ENCODE peak calls at places on chromosomes 11 and 22, in seven cellular contexts. One of them, this sample, is unnamed.

GRCh38 chr22:17969732-17970131 is 54.6 kb downstream of the MICAL3 start:
- DNase-seq in hepatocyte: peak; percentile 65
- DNase-seq in neural progenitor cell: no peak
- DNase-seq in MM.1S: no peak
- DNase-seq in PC-3: peak; percentile 31
- DNase-seq in HCT116: no peak
- DNase-seq in GM23338: no peak
- DNase-seq in this sample: peak; percentile 92

GRCh38 chr22:19062139-19062789 is 59.9 kb downstream of the DGCR2 start:
- DNase-seq in hepatocyte: no peak
- DNase-seq in neural progenitor cell: no peak
- DNase-seq in MM.1S: no peak
- DNase-seq in PC-3: peak; percentile 1
- DNase-seq in HCT116: no peak
- DNase-seq in GM23338: no peak
- DNase-seq in this sample: no peak

GRCh38 chr11:33944693-33945424 is 53.0 kb upstream of the LMO2 start:
- DNase-seq in hepatocyte: no peak
- DNase-seq in neural progenitor cell: no peak
- DNase-seq in MM.1S: no peak
- DNase-seq in PC-3: no peak
- DNase-seq in HCT116: no peak
- DNase-seq in GM23338: no peak
- DNase-seq in this sample: no peak

GRCh38 chr11:35077709-35078695 is 61.0 kb upstream of the CD44 start:
- DNase-seq in hepatocyte: no peak
- DNase-seq in neural progenitor cell: no peak
- DNase-seq in MM.1S: peak; percentile 53
- DNase-seq in PC-3: peak; percentile 92
- DNase-seq in HCT116: peak; percentile 42
- DNase-seq in GM23338: no peak
- DNase-seq in this sample: peak; percentile 85

GRCh38 chr11:126061707-126062678 is 673 bp downstream of the CDON start:
- DNase-seq in hepatocyte: peak; percentile 52
- DNase-seq in neural progenitor cell: peak; percentile 83
- DNase-seq in MM.1S: peak; percentile 32
- DNase-seq in PC-3: peak; percentile 79
- DNase-seq in HCT116: peak; percentile 23
- DNase-seq in GM23338: peak; percentile 87
- DNase-seq in this sample: peak; percentile 76

GRCh38 chr22:49998718-49999062 is 13.9 kb downstream of the IL17REL start:
- DNase-seq in hepatocyte: no peak
- DNase-seq in neural progenitor cell: no peak
- DNase-seq in MM.1S: no peak
- DNase-seq in PC-3: no peak
- DNase-seq in HCT116: no peak
- DNase-seq in GM23338: no peak
- DNase-seq in this sample: no peak

GRCh38 chr22:37206118-37206840 is 6.0 kb downstream of the SSTR3 start:
- DNase-seq in hepatocyte: no peak
- DNase-seq in neural progenitor cell: no peak
- DNase-seq in MM.1S: no peak
- DNase-seq in PC-3: no peak
- DNase-seq in HCT116: no peak
- DNase-seq in GM23338: no peak
- DNase-seq in this sample: no peak

GRCh38 chr22:29302681-29303465 is 3.6 kb upstream of the GAS2L1 start:
- DNase-seq in hepatocyte: no peak
- DNase-seq in neural progenitor cell: no peak
- DNase-seq in MM.1S: no peak
- DNase-seq in PC-3: no peak
- DNase-seq in HCT116: no peak
- DNase-seq in GM23338: peak; percentile 21
- DNase-seq in this sample: no peak

GRCh38 chr11:70065318-70066135 is 12.6 kb upstream of the ANO1 start:
- DNase-seq in hepatocyte: no peak
- DNase-seq in neural progenitor cell: no peak
- DNase-seq in MM.1S: no peak
- DNase-seq in PC-3: no peak
- DNase-seq in HCT116: no peak
- DNase-seq in GM23338: no peak
- DNase-seq in this sample: no peak

GRCh38 chr22:20651286-20651685 is 122.6 kb upstream of the SERPIND1 start:
- DNase-seq in hepatocyte: no peak
- DNase-seq in neural progenitor cell: no peak
- DNase-seq in MM.1S: no peak
- DNase-seq in PC-3: no peak
- DNase-seq in HCT116: no peak
- DNase-seq in GM23338: no peak
- DNase-seq in this sample: no peak

GRCh38 chr11:74009675-74010305 is 905 bp upstream of the UCP3 start:
- DNase-seq in hepatocyte: no peak
- DNase-seq in neural progenitor cell: no peak
- DNase-seq in MM.1S: no peak
- DNase-seq in PC-3: no peak
- DNase-seq in HCT116: no peak
- DNase-seq in GM23338: no peak
- DNase-seq in this sample: no peak

GRCh38 chr11:111748035-111748804 is 18.0 kb downstream of the PPP2R1B start:
- DNase-seq in hepatocyte: no peak
- DNase-seq in neural progenitor cell: no peak
- DNase-seq in MM.1S: no peak
- DNase-seq in PC-3: peak; percentile 67
- DNase-seq in HCT116: no peak
- DNase-seq in GM23338: no peak
- DNase-seq in this sample: no peak

GRCh38 chr11:9138612-9139579 is 47.5 kb upstream of the SCUBE2 start:
- DNase-seq in hepatocyte: peak; percentile 10
- DNase-seq in neural progenitor cell: no peak
- DNase-seq in MM.1S: no peak
- DNase-seq in PC-3: peak; percentile 97
- DNase-seq in HCT116: peak; percentile 75
- DNase-seq in GM23338: no peak
- DNase-seq in this sample: peak; percentile 93

GRCh38 chr22:49377306-49377705 is 450.4 kb downstream of the BRD1 start:
- DNase-seq in hepatocyte: no peak
- DNase-seq in neural progenitor cell: no peak
- DNase-seq in MM.1S: no peak
- DNase-seq in PC-3: no peak
- DNase-seq in HCT116: no peak
- DNase-seq in GM23338: no peak
- DNase-seq in this sample: no peak

GRCh38 chr11:17686185-17686980 is 33.0 kb upstream of the MYOD1 start:
- DNase-seq in hepatocyte: no peak
- DNase-seq in neural progenitor cell: peak; percentile 69
- DNase-seq in MM.1S: no peak
- DNase-seq in PC-3: no peak
- DNase-seq in HCT116: no peak
- DNase-seq in GM23338: no peak
- DNase-seq in this sample: no peak

GRCh38 chr11:2933376-2934056 is 4.3 kb upstream of the PHLDA2 start:
- DNase-seq in hepatocyte: no peak
- DNase-seq in neural progenitor cell: no peak
- DNase-seq in MM.1S: peak; percentile 87
- DNase-seq in PC-3: peak; percentile 96
- DNase-seq in HCT116: peak; percentile 89
- DNase-seq in GM23338: peak; percentile 37
- DNase-seq in this sample: peak; percentile 97

GRCh38 chr11:69304258-69304657 is 10.3 kb downstream of the MYEOV start:
- DNase-seq in hepatocyte: no peak
- DNase-seq in neural progenitor cell: no peak
- DNase-seq in MM.1S: no peak
- DNase-seq in PC-3: no peak
- DNase-seq in HCT116: no peak
- DNase-seq in GM23338: no peak
- DNase-seq in this sample: no peak

DNA sequence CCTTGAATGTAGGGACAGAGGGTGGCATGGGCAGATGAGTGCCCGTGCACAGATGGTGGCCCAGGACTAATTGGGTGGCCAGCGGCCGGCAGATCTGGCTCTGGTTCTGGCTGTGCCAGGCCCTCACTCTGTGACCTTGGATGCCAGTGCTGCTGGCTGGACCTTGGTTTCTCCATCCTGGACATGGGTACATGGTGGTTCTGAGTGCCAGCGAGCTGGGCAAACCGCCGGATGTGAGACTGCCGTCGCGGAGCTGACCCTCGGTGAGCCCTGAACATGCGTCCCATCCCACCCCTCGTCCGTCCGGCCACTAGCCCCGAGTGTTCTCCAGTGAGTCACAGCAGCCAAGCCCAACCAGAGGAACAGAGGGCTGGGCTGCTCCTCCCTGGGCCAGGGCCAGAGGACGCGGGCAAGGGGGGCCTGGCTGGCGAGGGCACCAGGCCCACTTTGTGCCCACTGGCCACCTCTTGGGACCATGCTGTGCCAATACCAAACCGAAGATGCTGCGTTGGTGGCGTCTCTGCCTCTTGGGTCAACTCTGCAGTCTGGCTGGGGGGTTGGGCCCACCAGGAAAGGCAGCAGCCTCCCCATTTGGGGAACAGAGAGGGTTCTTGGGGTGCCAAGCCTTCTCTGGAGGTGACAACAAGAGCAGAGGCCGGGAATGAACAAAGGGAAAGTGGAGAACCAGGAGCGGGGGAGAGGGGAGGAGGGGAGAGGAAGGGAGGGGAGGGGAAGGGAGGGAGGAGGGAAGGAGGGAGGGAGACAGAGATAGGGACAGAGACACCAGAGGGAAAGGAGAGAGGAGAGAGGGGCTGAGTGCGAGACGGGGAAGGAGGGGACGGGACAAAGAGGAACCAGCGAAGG is 10.7 kb downstream of the LSP1 start:
- DNase-seq in hepatocyte: peak; percentile 64
- DNase-seq in neural progenitor cell: peak; percentile 84
- DNase-seq in MM.1S: no peak
- DNase-seq in PC-3: peak; percentile 79
- DNase-seq in HCT116: peak; percentile 68
- DNase-seq in GM23338: peak; percentile 53
- DNase-seq in this sample: peak; percentile 89
- H3K27me3 ChIP-seq in hepatocyte: no peaks in the 10 kb centered on the region
- H3K27me3 ChIP-seq in neural progenitor cell: peaks cover 14% of the 10 kb centered on the region
- H3K27me3 ChIP-seq in MM.1S: no peaks in the 10 kb centered on the region
- H3K27me3 ChIP-seq in PC-3: peaks cover 7% of the 10 kb centered on the region
- H3K27me3 ChIP-seq in HCT116: no peaks in the 10 kb centered on the region
- H3K27me3 ChIP-seq in GM23338: no peaks in the 10 kb centered on the region
- H3K27me3 ChIP-seq in this sample: peaks cover 9% of the 10 kb centered on the region

DNA sequence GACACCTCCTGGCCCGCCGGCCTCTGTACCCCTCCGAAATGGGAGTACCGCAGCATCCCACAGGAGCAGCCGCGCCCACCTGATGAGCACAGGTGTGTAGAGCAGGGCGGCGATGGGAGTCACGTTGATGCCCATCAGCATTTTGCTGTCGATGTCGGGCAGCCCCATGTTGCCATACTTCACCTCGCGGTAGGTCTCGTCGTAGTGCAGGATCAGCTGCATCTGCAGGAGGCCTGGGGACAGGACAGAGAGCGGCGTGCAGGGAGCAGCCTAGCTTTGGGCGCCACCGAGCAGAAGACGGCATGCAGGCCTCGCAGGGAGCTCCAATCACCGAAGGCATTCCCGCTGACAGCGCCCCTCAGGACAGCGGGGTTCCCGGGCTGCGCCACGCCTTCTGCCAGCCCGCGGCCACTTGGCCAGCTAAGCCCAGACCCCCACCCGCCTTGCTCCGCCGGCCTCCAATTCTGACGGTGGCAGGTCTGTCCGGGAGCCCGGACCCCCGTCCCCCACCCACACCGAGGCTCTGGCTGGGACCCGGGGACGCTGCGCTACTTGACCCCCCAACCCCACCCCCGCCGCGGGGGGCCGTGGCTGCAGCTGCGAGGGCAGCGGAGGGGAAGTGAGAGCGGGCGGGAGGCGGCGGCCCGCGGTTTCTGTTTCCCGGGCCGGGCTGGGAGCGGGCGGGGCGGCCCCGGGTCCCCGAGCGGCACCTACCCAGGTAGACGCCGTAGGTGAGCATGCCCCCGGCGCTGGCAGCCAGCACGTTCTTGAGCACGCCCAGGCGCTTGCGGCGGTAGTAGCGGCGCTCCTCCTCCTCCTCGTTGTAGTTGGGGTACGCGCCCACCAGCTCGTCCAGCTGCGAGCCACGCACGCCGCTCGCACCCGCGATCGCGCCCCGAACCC is 703 bp downstream of the UNC93B1 start:
- DNase-seq in hepatocyte: peak; percentile 58
- DNase-seq in neural progenitor cell: peak; percentile 62
- DNase-seq in MM.1S: peak; percentile 77
- DNase-seq in PC-3: peak; percentile 48
- DNase-seq in HCT116: no peak
- DNase-seq in GM23338: peak; percentile 70
- DNase-seq in this sample: peak; percentile 46
- TF ChIP-seq EZH2phosphoT487 in hepatocyte: no peak
- TF ChIP-seq EZH2phosphoT487 in neural progenitor cell: peak; percentile 32
- TF ChIP-seq EZH2phosphoT487 in MM.1S: no peak
- TF ChIP-seq EZH2phosphoT487 in PC-3: no peak
- TF ChIP-seq EZH2phosphoT487 in HCT116: no peak
- TF ChIP-seq EZH2phosphoT487 in GM23338: no peak
- TF ChIP-seq EZH2phosphoT487 in this sample: no peak

DNA sequence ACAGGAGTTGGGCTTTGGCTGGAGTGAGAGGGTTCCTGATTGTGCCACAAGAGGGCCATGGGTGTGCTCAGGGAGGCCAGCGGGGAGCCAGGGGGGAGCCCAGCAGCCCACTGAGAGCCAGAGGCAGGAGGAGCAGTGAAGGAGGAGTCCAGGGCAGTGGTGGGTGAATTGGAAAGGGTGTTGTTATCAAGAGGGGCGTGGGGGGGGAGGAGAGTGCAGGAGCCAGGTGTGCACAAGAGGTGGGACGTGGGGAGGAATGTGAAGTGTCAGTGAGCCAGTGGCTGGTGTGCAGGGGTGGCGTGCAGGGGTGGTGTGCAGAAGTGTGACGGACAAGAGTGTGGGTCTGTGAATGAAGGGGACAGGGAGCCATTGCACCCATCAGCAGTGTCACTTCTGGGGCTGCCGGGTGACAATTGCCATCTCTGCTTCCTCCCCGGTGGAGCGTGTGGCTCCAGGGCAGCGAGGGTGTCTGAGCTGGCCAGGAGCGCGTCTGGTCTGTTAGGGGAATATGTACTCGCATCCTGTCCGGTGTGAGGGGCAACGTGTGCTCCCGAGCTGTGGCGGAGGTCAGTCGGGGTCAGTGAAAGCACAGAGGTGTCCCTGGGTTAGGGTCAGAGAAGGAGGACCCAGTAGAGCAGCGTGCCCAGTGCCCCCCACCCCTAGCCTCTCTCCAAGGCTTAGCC is 1.7 kb downstream of the CLCF1 start:
- DNase-seq in hepatocyte: peak; percentile 77
- DNase-seq in neural progenitor cell: peak; percentile 64
- DNase-seq in MM.1S: peak; percentile 12
- DNase-seq in PC-3: peak; percentile 62
- DNase-seq in HCT116: no peak
- DNase-seq in GM23338: peak; percentile 77
- DNase-seq in this sample: peak; percentile 86
- H3K79me2 ChIP-seq in hepatocyte: peaks cover 30% of the 10 kb centered on the region
- H3K79me2 ChIP-seq in neural progenitor cell: no peaks in the 10 kb centered on the region
- H3K79me2 ChIP-seq in MM.1S: no peaks in the 10 kb centered on the region
- H3K79me2 ChIP-seq in PC-3: peaks cover 68% of the 10 kb centered on the region
- H3K79me2 ChIP-seq in HCT116: peaks cover 57% of the 10 kb centered on the region
- H3K79me2 ChIP-seq in GM23338: no peaks in the 10 kb centered on the region
- H3K79me2 ChIP-seq in this sample: peaks cover 61% of the 10 kb centered on the region

GRCh38 chr11:134022748-134023147 is 46.1 kb upstream of the JAM3 start:
- DNase-seq in hepatocyte: no peak
- DNase-seq in neural progenitor cell: no peak
- DNase-seq in MM.1S: no peak
- DNase-seq in PC-3: no peak
- DNase-seq in HCT116: no peak
- DNase-seq in GM23338: no peak
- DNase-seq in this sample: no peak
- H3K27me3 ChIP-seq in hepatocyte: peaks cover 22% of the 10 kb centered on the region
- H3K27me3 ChIP-seq in neural progenitor cell: peaks cover 12% of the 10 kb centered on the region
- H3K27me3 ChIP-seq in MM.1S: no peaks in the 10 kb centered on the region
- H3K27me3 ChIP-seq in PC-3: peaks cover 37% of the 10 kb centered on the region
- H3K27me3 ChIP-seq in HCT116: peaks cover 34% of the 10 kb centered on the region
- H3K27me3 ChIP-seq in GM23338: no peaks in the 10 kb centered on the region
- H3K27me3 ChIP-seq in this sample: peaks cover 7% of the 10 kb centered on the region

This sample was measured in GM23248.